ENCODE peak calls at places on chromosome 18, in eight cellular contexts. I is HT1080; Q is ACHN; O is activated T-cell treated with anti-CD3 and anti-CD28 coated beads, Interleukin-2, amount 50 U/mL, for 48 hours; D is NCI-H1694; W is NCI-H748 treated with DMSO at 0.1 percent for 48 hours; Z is A172; R is body of pancreas. K is an unnamed sample.

GRCh38 chr18:44229693-44230108 is 451.0 kb upstream of the SETBP1 start:
- DNase-seq in Z (no peak), W (no peak), R (peak; percentile 49), I (peak; percentile 49), O (no peak), D (peak; percentile 11), Q (no peak), K (peak; percentile 90)

GRCh38 chr18:64273724-64274123 is 124.8 kb upstream of the LINC00305 start:
- DNase-seq in Q (no peak), O (no peak), R (no peak), Z (no peak), I (no peak), D (no peak), W (no peak), K (no peak)

GRCh38 chr18:36745219-36745975 is 83.4 kb downstream of the TPGS2 start:
- DNase-seq in D (no peak), I (no peak), R (no peak), Q (no peak), Z (no peak), O (no peak), W (no peak), K (no peak)

GRCh38 chr18:10101293-10101701 is 187.5 kb downstream of the VAPA start:
- DNase-seq in D (no peak), O (no peak), Z (no peak), W (no peak), Q (no peak), I (peak; percentile 32), R (peak; percentile 45), K (no peak)

GRCh38 chr18:33578371-33579146 is 540 bp downstream of the ASXL3 start:
- DNase-seq in W (no peak), Q (no peak), D (no peak), O (no peak), I (no peak), Z (no peak), R (peak; percentile 40), K (no peak)

GRCh38 chr18:53796042-53796729 is 428.3 kb downstream of the MBD2 start:
- DNase-seq in Z (peak; percentile 76), O (no peak), D (no peak), Q (peak; percentile 71), W (no peak), R (no peak), I (peak; percentile 90), K (no peak)

GRCh38 chr18:10195529-10195928 is 258.9 kb upstream of the APCDD1 start:
- DNase-seq in R (no peak), W (no peak), Z (no peak), Q (no peak), I (no peak), D (no peak), O (no peak), K (no peak)

GRCh38 chr18:75358928-75359327 is 68.6 kb downstream of the SMIM21 start:
- DNase-seq in W (no peak), D (no peak), Q (no peak), I (peak; percentile 78), Z (peak; percentile 76), R (no peak), O (no peak), K (no peak)

GRCh38 chr18:22668496-22668895 is 250.8 kb upstream of the CTAGE1 start:
- DNase-seq in Z (peak; percentile 37), D (no peak), Q (no peak), W (no peak), I (peak; percentile 13), R (no peak), O (no peak), K (no peak)

GRCh38 chr18:36403896-36404824 is 106.6 kb downstream of the FHOD3 start:
- DNase-seq in D (no peak), Z (no peak), I (no peak), R (no peak), W (no peak), O (no peak), Q (no peak), K (no peak)

GRCh38 chr18:29849145-29849544 is 1193.4 kb downstream of the DSC3 start:
- DNase-seq in O (no peak), I (peak; percentile 54), D (no peak), Q (no peak), W (no peak), R (no peak), Z (no peak), K (no peak)

GRCh38 chr18:3930126-3931012 is 480.4 kb downstream of the TGIF1 start:
- DNase-seq in D (no peak), I (no peak), O (no peak), W (no peak), Q (no peak), Z (no peak), R (no peak), K (no peak)

GRCh38 chr18:21735452-21736015 is 5.1 kb upstream of the MIB1 start:
- DNase-seq in D (no peak), I (peak; percentile 40), O (peak; percentile 32), Q (no peak), Z (no peak), W (peak; percentile 40), R (peak; percentile 14), K (no peak)

GRCh38 chr18:80179857-80180558 is 67.3 kb downstream of the PARD6G start:
- DNase-seq in O (no peak), W (no peak), Z (no peak), I (no peak), Q (no peak), R (no peak), D (no peak), K (no peak)

GRCh38 chr18:48889115-48889941 is 61.4 kb downstream of the SMAD7 start:
- DNase-seq in Q (no peak), O (no peak), W (no peak), D (no peak), R (peak; percentile 53), Z (no peak), I (no peak), K (peak; percentile 25)

GRCh38 chr18:27311114-27311513 is 126.0 kb upstream of the CHST9 start:
- DNase-seq in Q (no peak), R (no peak), W (no peak), O (no peak), Z (no peak), I (no peak), D (no peak), K (no peak)

GRCh38 chr18:77702686-77703085 is 453.0 kb downstream of the GALR1 start:
- DNase-seq in R (no peak), I (no peak), O (no peak), Q (peak; percentile 8), D (peak; percentile 11), Z (no peak), W (peak; percentile 36), K (peak; percentile 26)

GRCh38 chr18:77267957-77268356 is 18.3 kb downstream of the GALR1 start:
- DNase-seq in D (no peak), W (no peak), Z (no peak), R (no peak), Q (no peak), O (no peak), I (no peak), K (no peak)

GRCh38 chr18:22983175-22983574 is 50.0 kb downstream of the RBBP8 start:
- DNase-seq in D (peak; percentile 3), Q (peak; percentile 66), I (peak; percentile 13), W (peak; percentile 19), R (no peak), O (no peak), Z (peak; percentile 21), K (peak; percentile 35)

GRCh38 chr18:24488824-24489493 is 28.5 kb downstream of the HRH4 start:
- DNase-seq in R (no peak), W (peak; percentile 51), D (peak; percentile 15), Q (peak; percentile 43), Z (peak; percentile 46), I (peak; percentile 55), O (no peak), K (peak; percentile 54)